ENCODE peak calls at places on chromosomes 13 and 19, in four cellular contexts. One of them, this sample, is unnamed. For H4K20me1 and H3K4me1, the result is how much of the 10 kb centered on the place peaks cover.

GRCh38 chr19:27742041-27742440 is 1470.9 kb downstream of the UQCRFS1 start:
- DNase-seq in neural progenitor cell: no peak
- DNase-seq in fibroblast of lung: no peak
- DNase-seq in GM23338: no peak
- DNase-seq in this sample: no peak

GRCh38 chr13:46846736-46847135 is 49.8 kb upstream of the ESD start:
- DNase-seq in neural progenitor cell: no peak
- DNase-seq in GM23338: no peak
- DNase-seq in fibroblast of lung: no peak
- DNase-seq in this sample: no peak

GRCh38 chr19:29596885-29597525 is 9.1 kb upstream of the POP4 start:
- DNase-seq in fibroblast of lung: peak
- DNase-seq in GM23338: peak
- DNase-seq in neural progenitor cell: peak
- DNase-seq in this sample: no peak

GRCh38 chr19:52188822-52189744 is 769 bp upstream of the PPP2R1A start:
- DNase-seq in fibroblast of lung: no peak
- DNase-seq in neural progenitor cell: no peak
- DNase-seq in GM23338: peak
- DNase-seq in this sample: no peak

GRCh38 chr19:57903298-57904174 is 12.9 kb downstream of the ZNF417 start:
- DNase-seq in GM23338: peak
- DNase-seq in neural progenitor cell: peak
- DNase-seq in fibroblast of lung: peak
- DNase-seq in this sample: no peak

GRCh38 chr13:65188691-65189090 is 2041.4 kb downstream of the PCDH9 start:
- DNase-seq in fibroblast of lung: no peak
- DNase-seq in GM23338: peak
- DNase-seq in neural progenitor cell: peak
- DNase-seq in this sample: no peak

GRCh38 chr19:14450168-14450874 is 17.2 kb downstream of the PKN1 start:
- DNase-seq in neural progenitor cell: peak
- DNase-seq in GM23338: peak
- DNase-seq in fibroblast of lung: no peak
- DNase-seq in this sample: peak

GRCh38 chr13:91133941-91134772 is 213.3 kb upstream of the MIR17HG start:
- DNase-seq in neural progenitor cell: peak
- DNase-seq in fibroblast of lung: peak
- DNase-seq in GM23338: peak
- DNase-seq in this sample: peak

GRCh38 chr13:35675651-35676050 is 199.2 kb upstream of the MAB21L1 start:
- DNase-seq in neural progenitor cell: no peak
- DNase-seq in GM23338: no peak
- DNase-seq in fibroblast of lung: no peak
- DNase-seq in this sample: no peak

GRCh38 chr13:39283062-39283461 is 244.8 kb downstream of the NHLRC3 start:
- DNase-seq in fibroblast of lung: no peak
- DNase-seq in neural progenitor cell: no peak
- DNase-seq in GM23338: no peak
- DNase-seq in this sample: no peak

GRCh38 chr13:52644108-52644507 is 1.9 kb downstream of the HNRNPA1L2 start:
- DNase-seq in neural progenitor cell: no peak
- DNase-seq in fibroblast of lung: peak
- DNase-seq in GM23338: no peak
- DNase-seq in this sample: no peak

GRCh38 chr19:56066152-56067023 is 54.7 kb downstream of the ZNF787 start:
- DNase-seq in fibroblast of lung: peak
- DNase-seq in GM23338: peak
- DNase-seq in neural progenitor cell: peak
- DNase-seq in this sample: peak

GRCh38 chr13:46961719-46962118 is 64.9 kb upstream of the HTR2A start:
- DNase-seq in GM23338: no peak
- DNase-seq in neural progenitor cell: no peak
- DNase-seq in fibroblast of lung: peak
- DNase-seq in this sample: peak

GRCh38 chr19:440391-441212 is 20.2 kb downstream of the SHC2 start:
- DNase-seq in GM23338: no peak
- DNase-seq in fibroblast of lung: no peak
- DNase-seq in neural progenitor cell: no peak
- DNase-seq in this sample: no peak

GRCh38 chr19:16293133-16294085 is 31.2 kb upstream of the KLF2 start:
- DNase-seq in fibroblast of lung: peak
- DNase-seq in neural progenitor cell: no peak
- DNase-seq in GM23338: no peak
- DNase-seq in this sample: peak

GRCh38 chr19:28075229-28075628 is 1137.7 kb downstream of the UQCRFS1 start:
- DNase-seq in neural progenitor cell: no peak
- DNase-seq in GM23338: no peak
- DNase-seq in fibroblast of lung: no peak
- DNase-seq in this sample: no peak

GRCh38 chr13:33206945-33207615 is 78.5 kb downstream of the STARD13 start:
- DNase-seq in neural progenitor cell: no peak
- DNase-seq in GM23338: no peak
- DNase-seq in fibroblast of lung: no peak
- DNase-seq in this sample: no peak

GRCh38 chr19:50952890-50953289 is at the start of gene KLK5:
- DNase-seq in GM23338: peak
- DNase-seq in neural progenitor cell: no peak
- DNase-seq in fibroblast of lung: no peak
- DNase-seq in this sample: peak

GRCh38 chr19:28497887-28498286 is 715.1 kb downstream of the UQCRFS1 start:
- DNase-seq in fibroblast of lung: no peak
- DNase-seq in GM23338: no peak
- DNase-seq in neural progenitor cell: no peak
- DNase-seq in this sample: no peak

GRCh38 chr13:45779901-45780300 is 71.7 kb downstream of the SIAH3 start:
- DNase-seq in GM23338: no peak
- DNase-seq in fibroblast of lung: no peak
- DNase-seq in neural progenitor cell: no peak
- DNase-seq in this sample: no peak

GRCh38 chr13:109331898-109332297 is 454.5 kb downstream of the IRS2 start:
- DNase-seq in GM23338: peak
- DNase-seq in neural progenitor cell: no peak
- DNase-seq in fibroblast of lung: peak
- DNase-seq in this sample: peak

GRCh38 chr13:110971486-110971885 is 56.6 kb upstream of the ANKRD10 start:
- DNase-seq in GM23338: no peak
- DNase-seq in neural progenitor cell: no peak
- DNase-seq in fibroblast of lung: no peak
- DNase-seq in this sample: no peak

GRCh38 chr19:21848706-21849105 is 12.7 kb upstream of the ZNF43 start:
- DNase-seq in fibroblast of lung: peak
- DNase-seq in GM23338: no peak
- DNase-seq in neural progenitor cell: no peak
- DNase-seq in this sample: peak

GRCh38 chr19:3383121-3383722 is 16.8 kb downstream of the NFIC start:
- DNase-seq in neural progenitor cell: no peak
- DNase-seq in fibroblast of lung: no peak
- DNase-seq in GM23338: no peak
- DNase-seq in this sample: no peak

GRCh38 chr13:79775830-79776229 is 294.9 kb downstream of the NDFIP2 start:
- DNase-seq in fibroblast of lung: peak
- DNase-seq in neural progenitor cell: peak
- DNase-seq in GM23338: peak
- DNase-seq in this sample: peak

GRCh38 chr19:51354103-51354741 is 12.0 kb downstream of the ETFB start:
- DNase-seq in fibroblast of lung: no peak
- DNase-seq in GM23338: no peak
- DNase-seq in neural progenitor cell: peak
- DNase-seq in this sample: no peak

GRCh38 chr19:29675650-29676186 is 10.5 kb downstream of the PLEKHF1 start:
- DNase-seq in neural progenitor cell: no peak
- DNase-seq in GM23338: no peak
- DNase-seq in fibroblast of lung: no peak
- DNase-seq in this sample: no peak

GRCh38 chr13:26246154-26246553 is 7.8 kb upstream of the CDK8 start:
- DNase-seq in fibroblast of lung: no peak
- DNase-seq in neural progenitor cell: no peak
- DNase-seq in GM23338: no peak
- DNase-seq in this sample: no peak

GRCh38 chr13:35164324-35164932 is 222.4 kb downstream of the NBEA start:
- DNase-seq in GM23338: peak
- DNase-seq in neural progenitor cell: peak
- DNase-seq in fibroblast of lung: peak
- DNase-seq in this sample: no peak

GRCh38 chr13:20461481-20461859 is 64.2 kb downstream of the CRYL1 start:
- DNase-seq in fibroblast of lung: no peak
- DNase-seq in neural progenitor cell: no peak
- DNase-seq in GM23338: no peak
- DNase-seq in this sample: no peak

GRCh38 chr19:11269408-11269807 is 7.1 kb upstream of the DOCK6 start:
- DNase-seq in fibroblast of lung: peak
- DNase-seq in neural progenitor cell: no peak
- DNase-seq in GM23338: no peak
- DNase-seq in this sample: no peak

DNA sequence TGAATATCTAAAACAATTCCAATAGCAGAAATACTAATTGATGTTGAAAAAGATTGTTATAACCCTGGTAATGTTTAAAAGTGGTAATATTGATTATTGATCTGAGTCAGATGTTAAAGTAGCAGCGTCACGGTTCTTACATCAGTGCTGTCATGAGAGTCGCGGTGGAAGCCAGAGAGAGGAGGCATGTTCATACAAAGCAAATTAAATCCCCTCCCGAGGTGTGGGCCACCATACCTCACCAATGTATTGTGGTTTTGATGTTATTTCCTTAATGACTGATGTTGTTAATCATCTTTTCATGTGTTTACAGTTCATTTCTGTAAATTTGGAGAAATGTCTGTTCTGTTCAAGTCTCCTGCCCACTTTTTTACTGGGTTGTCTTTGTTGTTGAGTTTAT is 11.2 kb downstream of the ZNF317 start:
- DNase-seq in neural progenitor cell: no peak
- DNase-seq in fibroblast of lung: no peak
- DNase-seq in GM23338: no peak
- DNase-seq in this sample: no peak
- H4K20me1 ChIP-seq in neural progenitor cell: under half
- H4K20me1 ChIP-seq in fibroblast of lung: under half
- H4K20me1 ChIP-seq in GM23338: under half
- H4K20me1 ChIP-seq in this sample: under half

GRCh38 chr13:44305216-44305615 is 68.4 kb upstream of the SERP2 start:
- DNase-seq in GM23338: no peak
- DNase-seq in neural progenitor cell: peak
- DNase-seq in fibroblast of lung: no peak
- DNase-seq in this sample: no peak
- H3K27ac ChIP-seq in GM23338: no peak
- H3K27ac ChIP-seq in neural progenitor cell: no peak
- H3K27ac ChIP-seq in fibroblast of lung: peak
- H3K27ac ChIP-seq in this sample: peak

DNA sequence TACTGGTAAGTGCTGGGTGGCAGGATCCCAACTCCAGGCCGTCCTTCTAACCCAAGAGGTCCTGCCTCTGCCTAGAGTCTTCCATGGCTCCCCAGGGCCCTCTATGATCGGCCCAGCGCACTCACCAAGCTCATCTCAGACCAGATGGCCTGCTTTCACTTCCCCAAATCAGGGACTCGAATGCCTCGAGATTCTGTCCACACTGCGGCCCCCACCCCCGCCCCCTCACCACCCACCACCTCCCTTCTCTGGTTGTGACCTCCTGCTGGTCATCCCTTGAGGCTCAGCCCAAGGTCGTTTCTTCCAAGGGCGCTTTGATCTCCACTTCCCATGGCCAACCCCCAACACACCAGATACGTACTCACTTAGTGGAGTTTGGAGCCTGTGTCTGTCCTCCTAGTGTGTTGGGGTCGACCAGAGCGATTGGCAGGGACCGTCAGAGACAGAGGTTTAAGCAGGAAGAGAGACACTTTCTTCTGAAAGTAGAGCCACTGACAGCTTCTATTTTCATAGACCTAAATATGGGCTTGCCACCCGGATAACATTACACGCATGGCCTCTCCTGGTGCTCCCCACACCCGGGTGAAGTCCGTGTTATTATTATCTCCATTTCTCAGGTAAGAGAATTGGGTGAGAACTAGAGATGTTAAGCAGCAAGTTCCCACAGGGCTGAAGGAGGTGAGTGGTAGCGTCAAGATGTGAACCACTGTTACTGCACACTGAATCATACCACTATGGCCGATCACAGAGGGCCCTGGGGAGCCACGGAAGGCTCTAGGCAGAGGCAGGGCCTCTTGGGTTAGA is at the start of gene FCER2:
- DNase-seq in neural progenitor cell: no peak
- DNase-seq in fibroblast of lung: no peak
- DNase-seq in GM23338: no peak
- DNase-seq in this sample: no peak
- H3K4me1 ChIP-seq in neural progenitor cell: under half
- H3K4me1 ChIP-seq in fibroblast of lung: under half
- H3K4me1 ChIP-seq in GM23338: under half
- H3K4me1 ChIP-seq in this sample: under half

GRCh38 chr19:46730187-46730586 is 13.3 kb upstream of the PRKD2 start:
- DNase-seq in fibroblast of lung: no peak
- DNase-seq in neural progenitor cell: no peak
- DNase-seq in GM23338: no peak
- DNase-seq in this sample: no peak
- H4K20me1 ChIP-seq in fibroblast of lung: under half
- H4K20me1 ChIP-seq in neural progenitor cell: half or more
- H4K20me1 ChIP-seq in GM23338: under half
- H4K20me1 ChIP-seq in this sample: under half

This sample was measured in PC-9.